ENCODE peak calls at places on chromosomes 1 and 21, in five cellular contexts. One of them, this sample, is unnamed.
A peak's percentile ranks its signal among the peaks of the same experiment; 100 is the strongest.

GRCh38 chr1:200048244-200048643 is 20.7 kb downstream of the NR5A2 start:
- DNase-seq in endodermal cell: peak; percentile 93
- DNase-seq in upper lobe of right lung: no peak
- DNase-seq in neuronal stem cell: peak; percentile 24
- DNase-seq in HL-60: no peak
- DNase-seq in this sample: peak; percentile 98

GRCh38 chr21:42679319-42679981 is 26.0 kb downstream of the PDE9A start:
- DNase-seq in neuronal stem cell: no peak
- DNase-seq in endodermal cell: peak; percentile 80
- DNase-seq in upper lobe of right lung: no peak
- DNase-seq in HL-60: no peak
- DNase-seq in this sample: peak; percentile 57

GRCh38 chr1:154941332-154941995 is 4.9 kb upstream of the PMVK start:
- DNase-seq in HL-60: no peak
- DNase-seq in upper lobe of right lung: no peak
- DNase-seq in endodermal cell: peak; percentile 69
- DNase-seq in neuronal stem cell: peak; percentile 56
- DNase-seq in this sample: peak; percentile 66

GRCh38 chr1:112807999-112808398 is 92.9 kb upstream of the PPM1J start:
- DNase-seq in HL-60: no peak
- DNase-seq in upper lobe of right lung: no peak
- DNase-seq in neuronal stem cell: no peak
- DNase-seq in endodermal cell: no peak
- DNase-seq in this sample: no peak

GRCh38 chr21:29943885-29944284 is 4.1 kb upstream of the GRIK1 start:
- DNase-seq in upper lobe of right lung: no peak
- DNase-seq in neuronal stem cell: no peak
- DNase-seq in endodermal cell: peak; percentile 51
- DNase-seq in HL-60: no peak
- DNase-seq in this sample: peak; percentile 30

GRCh38 chr1:83882906-83883305 is 116.0 kb downstream of the TTLL7 start:
- DNase-seq in upper lobe of right lung: no peak
- DNase-seq in HL-60: no peak
- DNase-seq in endodermal cell: peak; percentile 54
- DNase-seq in neuronal stem cell: no peak
- DNase-seq in this sample: peak; percentile 56

GRCh38 chr1:39826583-39826982 is 37.9 kb upstream of the BMP8B start:
- DNase-seq in HL-60: no peak
- DNase-seq in upper lobe of right lung: no peak
- DNase-seq in endodermal cell: no peak
- DNase-seq in neuronal stem cell: no peak
- DNase-seq in this sample: no peak

GRCh38 chr1:228155596-228156517 is 6.1 kb downstream of the GJC2 start:
- DNase-seq in upper lobe of right lung: peak; percentile 55
- DNase-seq in neuronal stem cell: no peak
- DNase-seq in HL-60: no peak
- DNase-seq in endodermal cell: no peak
- DNase-seq in this sample: no peak

GRCh38 chr1:201640624-201641023 is 101.7 kb downstream of the NAV1 start:
- DNase-seq in upper lobe of right lung: no peak
- DNase-seq in HL-60: no peak
- DNase-seq in neuronal stem cell: no peak
- DNase-seq in endodermal cell: no peak
- DNase-seq in this sample: no peak

GRCh38 chr1:202801169-202801568 is 7.1 kb downstream of the KDM5B start:
- DNase-seq in upper lobe of right lung: no peak
- DNase-seq in HL-60: no peak
- DNase-seq in neuronal stem cell: no peak
- DNase-seq in endodermal cell: no peak
- DNase-seq in this sample: no peak

GRCh38 chr21:39885119-39885848 is 18.0 kb downstream of the PCP4 start:
- DNase-seq in endodermal cell: no peak
- DNase-seq in upper lobe of right lung: no peak
- DNase-seq in HL-60: no peak
- DNase-seq in neuronal stem cell: no peak
- DNase-seq in this sample: no peak

GRCh38 chr1:223393275-223394214 is at the start of gene CCDC185:
- DNase-seq in HL-60: no peak
- DNase-seq in endodermal cell: no peak
- DNase-seq in neuronal stem cell: no peak
- DNase-seq in upper lobe of right lung: peak; percentile 70
- DNase-seq in this sample: peak; percentile 62

GRCh38 chr1:150149490-150150453 is at the start of gene PLEKHO1:
- DNase-seq in HL-60: peak; percentile 76
- DNase-seq in upper lobe of right lung: peak; percentile 90
- DNase-seq in neuronal stem cell: peak; percentile 61
- DNase-seq in endodermal cell: peak; percentile 81
- DNase-seq in this sample: peak; percentile 71

GRCh38 chr1:12604114-12604874 is 13.7 kb downstream of the DHRS3 start:
- DNase-seq in endodermal cell: peak; percentile 82
- DNase-seq in neuronal stem cell: no peak
- DNase-seq in upper lobe of right lung: no peak
- DNase-seq in HL-60: peak; percentile 36
- DNase-seq in this sample: no peak

GRCh38 chr1:219784660-219785391 is 143.5 kb downstream of the SLC30A10 start:
- DNase-seq in upper lobe of right lung: no peak
- DNase-seq in HL-60: no peak
- DNase-seq in neuronal stem cell: no peak
- DNase-seq in endodermal cell: no peak
- DNase-seq in this sample: no peak

DNA sequence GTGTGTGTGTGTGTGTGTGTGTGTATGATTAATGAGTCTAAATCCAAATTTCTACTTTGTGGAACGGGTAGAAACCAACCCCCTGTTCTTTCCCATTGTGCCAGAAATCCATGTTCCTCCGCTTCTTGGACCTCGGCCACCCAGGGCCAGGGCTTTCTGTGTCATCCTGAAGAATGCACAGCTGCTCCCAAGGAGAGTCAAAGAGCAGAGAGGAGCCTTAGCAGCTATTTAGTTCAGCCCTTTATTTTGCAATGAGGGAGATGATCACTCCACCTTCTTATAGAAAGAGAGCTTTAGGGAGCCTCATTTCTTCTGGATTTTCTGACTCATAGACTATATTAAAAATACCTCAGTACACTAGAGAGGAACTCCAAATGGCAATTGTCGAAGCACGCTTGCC is 489.3 kb upstream of the VAMP3 start:
- DNase-seq in upper lobe of right lung: no peak
- DNase-seq in HL-60: no peak
- DNase-seq in endodermal cell: peak; percentile 20
- DNase-seq in neuronal stem cell: no peak
- DNase-seq in this sample: no peak
- H3K27ac ChIP-seq in upper lobe of right lung: no peak overlapping the region
- H3K27ac ChIP-seq in HL-60: no peak overlapping the region
- H3K27ac ChIP-seq in endodermal cell: no peak overlapping the region
- H3K27ac ChIP-seq in neuronal stem cell: no peak overlapping the region
- H3K27ac ChIP-seq in this sample: no peak overlapping the region

GRCh38 chr1:230408971-230409370 is 17.2 kb downstream of the PGBD5 start:
- DNase-seq in neuronal stem cell: no peak
- DNase-seq in upper lobe of right lung: no peak
- DNase-seq in HL-60: no peak
- DNase-seq in endodermal cell: no peak
- DNase-seq in this sample: no peak
- H3K27ac ChIP-seq in neuronal stem cell: no peak overlapping the region
- H3K27ac ChIP-seq in upper lobe of right lung: no peak overlapping the region
- H3K27ac ChIP-seq in HL-60: no peak overlapping the region
- H3K27ac ChIP-seq in endodermal cell: no peak overlapping the region
- H3K27ac ChIP-seq in this sample: no peak overlapping the region

GRCh38 chr21:41634211-41634694 is 126.3 kb upstream of the TMPRSS2 start:
- DNase-seq in endodermal cell: no peak
- DNase-seq in neuronal stem cell: no peak
- DNase-seq in HL-60: no peak
- DNase-seq in upper lobe of right lung: peak; percentile 74
- DNase-seq in this sample: peak; percentile 26
- H3K27ac ChIP-seq in endodermal cell: no peak overlapping the region
- H3K27ac ChIP-seq in neuronal stem cell: no peak overlapping the region
- H3K27ac ChIP-seq in HL-60: no peak overlapping the region
- H3K27ac ChIP-seq in upper lobe of right lung: no peak overlapping the region
- H3K27ac ChIP-seq in this sample: no peak overlapping the region

GRCh38 chr1:14366361-14367018 is 232.0 kb upstream of the KAZN start:
- DNase-seq in neuronal stem cell: no peak
- DNase-seq in endodermal cell: peak; percentile 81
- DNase-seq in upper lobe of right lung: no peak
- DNase-seq in HL-60: no peak
- DNase-seq in this sample: peak; percentile 53
- H3K27ac ChIP-seq in neuronal stem cell: no peak overlapping the region
- H3K27ac ChIP-seq in endodermal cell: no peak overlapping the region
- H3K27ac ChIP-seq in upper lobe of right lung: no peak overlapping the region
- H3K27ac ChIP-seq in HL-60: no peak overlapping the region
- H3K27ac ChIP-seq in this sample: no peak overlapping the region

This sample was measured in GM23338.